ENCODE peak calls at places on chromosome 13, in nine cellular contexts. C is fibroblast of lung, M is PC-3, Y is heart left ventricle, D is GM03348, B is AG09309, O is T-helper 1 cell, Z is psoas muscle, T is amniotic epithelial cell. I is an unnamed sample.

GRCh38 chr13:73336789-73337188 is 278.0 kb downstream of the KLF5 start:
- DNase-seq in O (no peak), D (no peak), M (peak), Z (no peak), T (no peak), B (no peak), C (no peak), Y (no peak), I (no peak)

GRCh38 chr13:98919566-98919965 is 58.3 kb downstream of the DOCK9 start:
- DNase-seq in M (no peak), D (no peak), Y (no peak), Z (no peak), B (no peak), T (no peak), O (no peak), C (no peak), I (no peak)

GRCh38 chr13:50126378-50127016 is 111.3 kb downstream of the KCNRG start:
- DNase-seq in T (peak), Z (peak), Y (no peak), C (peak), B (no peak), M (peak), O (no peak), D (no peak), I (peak)

GRCh38 chr13:101474419-101474957 is 22.0 kb downstream of the ITGBL1 start:
- DNase-seq in O (no peak), D (no peak), T (peak), B (peak), Z (no peak), M (peak), Y (no peak), C (peak), I (no peak)

GRCh38 chr13:91058066-91058465 is 289.4 kb upstream of the MIR17HG start:
- DNase-seq in O (no peak), T (peak), M (peak), B (no peak), Z (no peak), Y (no peak), C (peak), D (no peak), I (no peak)

GRCh38 chr13:99985243-99985874 is 3.8 kb downstream of the ZIC2 start:
- DNase-seq in C (no peak), O (no peak), T (no peak), D (no peak), Z (no peak), Y (no peak), M (no peak), B (no peak), I (no peak)

GRCh38 chr13:45178349-45179142 is 22.3 kb downstream of the KCTD4 start:
- DNase-seq in B (no peak), O (no peak), M (peak), C (peak), Z (no peak), Y (no peak), T (peak), D (no peak), I (no peak)

GRCh38 chr13:39324806-39325311 is 278.1 kb downstream of the LHFPL6 start:
- DNase-seq in B (no peak), T (no peak), Y (no peak), D (no peak), M (no peak), Z (no peak), C (no peak), O (no peak), I (no peak)

GRCh38 chr13:105474983-105475382 is 1060.5 kb downstream of the EFNB2 start:
- DNase-seq in C (no peak), B (no peak), D (no peak), T (peak), M (no peak), Y (no peak), O (no peak), Z (no peak), I (no peak)

GRCh38 chr13:19959141-19959830 is 759 bp downstream of the ZMYM2 start:
- DNase-seq in T (peak), M (peak), B (no peak), O (peak), Z (peak), C (peak), Y (peak), D (peak), I (peak)

GRCh38 chr13:73870970-73871935 is 263.0 kb downstream of the KLF12 start:
- DNase-seq in C (peak), M (no peak), D (peak), T (peak), O (no peak), B (peak), Y (peak), Z (no peak), I (no peak)

GRCh38 chr13:110683203-110683883 is 22.6 kb downstream of the CARS2 start:
- DNase-seq in B (no peak), Y (no peak), D (no peak), O (no peak), Z (no peak), M (peak), C (peak), T (peak), I (no peak)

GRCh38 chr13:73168226-73168992 is 109.6 kb downstream of the KLF5 start:
- DNase-seq in T (no peak), B (no peak), O (no peak), C (no peak), D (no peak), Z (no peak), Y (no peak), M (peak), I (no peak)

GRCh38 chr13:30803791-30804190 is 68.4 kb downstream of the ALOX5AP start:
- DNase-seq in Y (no peak), C (no peak), M (no peak), T (no peak), O (no peak), Z (no peak), B (no peak), D (no peak), I (no peak)

GRCh38 chr13:52599037-52599852 is 43.0 kb upstream of the HNRNPA1L2 start:
- DNase-seq in M (no peak), T (peak), O (no peak), Y (peak), B (no peak), D (peak), C (peak), Z (no peak), I (no peak)

GRCh38 chr13:26971990-26972888 is 199.4 kb downstream of the USP12 start:
- DNase-seq in Z (no peak), T (peak), C (peak), M (peak), Y (no peak), O (no peak), D (no peak), B (no peak), I (no peak)

GRCh38 chr13:20165417-20166257 is 4.8 kb upstream of the GJA3 start:
- DNase-seq in M (peak), Z (no peak), C (peak), O (no peak), Y (no peak), D (no peak), B (no peak), T (peak), I (no peak)

GRCh38 chr13:99374994-99375805 is 68.0 kb upstream of the GPR183 start:
- DNase-seq in T (no peak), C (no peak), O (peak), B (no peak), M (no peak), Z (no peak), Y (no peak), D (no peak), I (no peak)

GRCh38 chr13:108961542-108962125 is 332.2 kb downstream of the MYO16 start:
- DNase-seq in B (peak), D (peak), M (peak), T (peak), O (no peak), C (peak), Z (no peak), Y (no peak), I (no peak)

GRCh38 chr13:112895521-112896465 is 73.2 kb upstream of the MCF2L start:
- DNase-seq in D (no peak), Y (no peak), T (no peak), B (no peak), M (no peak), Z (peak), O (no peak), C (no peak), I (no peak)

GRCh38 chr13:59437902-59438301 is 725.8 kb downstream of the DIAPH3 start:
- DNase-seq in C (peak), T (no peak), D (no peak), Z (no peak), Y (no peak), M (no peak), O (no peak), B (no peak), I (no peak)

GRCh38 chr13:31234729-31235128 is 35.0 kb downstream of the B3GLCT start:
- DNase-seq in Z (no peak), B (no peak), C (no peak), Y (no peak), T (no peak), M (peak), O (no peak), D (peak), I (no peak)

GRCh38 chr13:40534456-40534855 is 132.0 kb downstream of the FOXO1 start:
- DNase-seq in C (peak), Y (no peak), Z (no peak), O (no peak), M (no peak), B (no peak), D (no peak), T (peak), I (no peak)

GRCh38 chr13:31764556-31764955 is 25.2 kb downstream of the RXFP2 start:
- DNase-seq in C (no peak), Z (no peak), D (no peak), B (no peak), O (no peak), T (no peak), Y (no peak), M (no peak), I (no peak)

GRCh38 chr13:67353891-67354459 is 123.8 kb upstream of the PCDH9 start:
- DNase-seq in B (no peak), D (peak), T (peak), M (no peak), Y (no peak), Z (no peak), O (no peak), C (peak), I (no peak)

GRCh38 chr13:27923794-27924528 is 4.2 kb downstream of the PDX1 start:
- DNase-seq in C (no peak), Y (no peak), D (no peak), B (no peak), O (no peak), T (no peak), Z (no peak), M (no peak), I (no peak)

GRCh38 chr13:92896842-92897241 is 329.8 kb upstream of the GPC6 start:
- DNase-seq in T (peak), Z (no peak), D (no peak), C (peak), O (no peak), M (peak), Y (no peak), B (no peak), I (no peak)

GRCh38 chr13:80339841-80340642 is 884 bp downstream of the SPRY2 start:
- DNase-seq in D (peak), M (peak), C (peak), Y (peak), Z (peak), O (no peak), T (peak), B (no peak), I (no peak)

GRCh38 chr13:51370116-51370515 is 30.6 kb downstream of the SERPINE3 start:
- DNase-seq in B (no peak), C (peak), O (no peak), Y (no peak), Z (no peak), M (no peak), D (peak), T (peak), I (no peak)

GRCh38 chr13:32594339-32594738 is 8.1 kb downstream of the PDS5B start:
- DNase-seq in Z (no peak), C (peak), D (peak), Y (no peak), O (no peak), M (peak), B (no peak), T (no peak), I (no peak)

GRCh38 chr13:82597737-82598136 is 1284.5 kb downstream of the SLITRK1 start:
- DNase-seq in C (no peak), D (no peak), B (no peak), M (no peak), O (no peak), T (no peak), Z (no peak), Y (no peak), I (no peak)

GRCh38 chr13:64680739-64681138 is 2549.4 kb downstream of the PCDH9 start:
- DNase-seq in B (no peak), D (no peak), C (no peak), Y (no peak), O (no peak), Z (no peak), T (no peak), M (no peak), I (no peak)

GRCh38 chr13:19155321-19155861 is 26.2 kb downstream of the TUBA3C start:
- DNase-seq in Y (no peak), O (no peak), T (no peak), Z (no peak), B (no peak), D (no peak), M (no peak), C (no peak), I (no peak)

GRCh38 chr13:28297341-28297740 is 159.0 kb downstream of the PAN3 start:
- DNase-seq in M (no peak), D (no peak), B (peak), Y (no peak), T (no peak), C (no peak), O (no peak), Z (no peak), I (no peak)

GRCh38 chr13:48817166-48817802 is 158.4 kb upstream of the FNDC3A start:
- DNase-seq in Y (no peak), M (no peak), C (no peak), O (no peak), D (no peak), T (peak), Z (no peak), B (no peak), I (no peak)

GRCh38 chr13:97429681-97430081 is 4.3 kb upstream of the RAP2A start:
- DNase-seq in Y (no peak), T (no peak), D (peak), O (no peak), Z (no peak), B (peak), M (no peak), C (peak), I (no peak)

GRCh38 chr13:23427342-23428182 is 5.9 kb downstream of the SACS start:
- DNase-seq in Z (no peak), C (peak), D (peak), M (peak), T (peak), O (no peak), Y (no peak), B (peak), I (no peak)

GRCh38 chr13:47420012-47420411 is 523.2 kb upstream of the HTR2A start:
- DNase-seq in B (no peak), T (no peak), M (peak), O (no peak), Z (no peak), D (no peak), Y (no peak), C (peak), I (no peak)

I was measured in T-helper 9 cell.